ENCODE peak calls at places on chromosomes 3 and 15, in seven cellular contexts. D is cardiac fibroblast; F is stimulated activated CD4-positive, alpha-beta T cell treated with anti-CD3 and anti-CD28 coated beads, Interleukin-12 subunit alpha, Interleukin-12 subunit beta, amount 100 ng/mL, for 48 hours; J is activated CD4-positive, CD25-positive, alpha-beta regulatory T cell treated with anti-CD3 and anti-CD28 coated beads, Interleukin-2, amount 50 U/mL, for 72 hours; U is B cell; O is AG08395; P is ascending aorta. M is an unnamed sample.

GRCh38 chr3:135324246-135324645 is 529.2 kb downstream of the EPHB1 start:
- DNase-seq in P (no peak), J (no peak), O (no peak), U (no peak), D (no peak), F (no peak), M (no peak)

GRCh38 chr3:50003216-50003615 is 63.3 kb downstream of the RBM6 start:
- DNase-seq in F (no peak), D (peak; percentile 15), J (no peak), O (no peak), U (no peak), P (no peak), M (no peak)

GRCh38 chr15:94168250-94168649 is 63.1 kb upstream of the MCTP2 start:
- DNase-seq in D (no peak), J (no peak), O (no peak), P (no peak), U (no peak), F (no peak), M (no peak)

GRCh38 chr3:127392146-127392470 is 104.3 kb upstream of the PRR20G start:
- DNase-seq in J (no peak), D (no peak), O (no peak), U (no peak), F (no peak), P (no peak), M (no peak)

GRCh38 chr3:97961276-97961623 is 11.0 kb downstream of the RIOX2 start:
- DNase-seq in D (no peak), U (no peak), P (no peak), O (no peak), F (no peak), J (no peak), M (no peak)

GRCh38 chr3:110815008-110815583 is 256.5 kb upstream of the NECTIN3 start:
- DNase-seq in U (no peak), O (peak; percentile 58), F (no peak), J (no peak), P (no peak), D (peak; percentile 80), M (no peak)

GRCh38 chr3:133753107-133753778 is 7.0 kb downstream of the TF start:
- DNase-seq in U (no peak), D (no peak), P (no peak), J (no peak), F (no peak), O (no peak), M (no peak)

GRCh38 chr15:69908518-69909420 is 188.9 kb downstream of the TLE3 start:
- DNase-seq in F (no peak), U (no peak), P (no peak), J (no peak), O (no peak), D (no peak), M (no peak)

GRCh38 chr3:128931046-128931445 is 51.6 kb downstream of the ACAD9 start:
- DNase-seq in P (no peak), D (no peak), J (no peak), O (no peak), U (no peak), F (no peak), M (no peak)

GRCh38 chr3:112979244-112979832 is 4.4 kb upstream of the CD200R1 start:
- DNase-seq in O (peak; percentile 30), P (no peak), U (peak; percentile 67), J (no peak), F (no peak), D (peak; percentile 60), M (no peak)

GRCh38 chr3:195715583-195716266 is 5.1 kb upstream of the MUC20 start:
- DNase-seq in D (no peak), U (no peak), P (no peak), F (no peak), J (no peak), O (no peak), M (no peak)

GRCh38 chr15:57158589-57158988 is 217.7 kb upstream of the CGNL1 start:
- DNase-seq in D (peak; percentile 59), U (no peak), P (no peak), O (peak; percentile 48), J (no peak), F (no peak), M (no peak)

GRCh38 chr3:169218314-169218983 is 445.1 kb downstream of the MECOM start:
- DNase-seq in F (no peak), O (peak; percentile 69), D (peak; percentile 92), P (peak; percentile 78), U (no peak), J (no peak), M (no peak)

GRCh38 chr3:61704807-61705206 is 143.4 kb downstream of the PTPRG start:
- DNase-seq in P (no peak), D (no peak), O (no peak), U (no peak), J (no peak), F (no peak), M (no peak)